ENCODE peak calls at places on chromosome 16, in four cellular contexts. One of them, this sample, is unnamed.

GRCh38 chr16:23354246-23354645 is 52.1 kb downstream of the SCNN1B start:
- DNase-seq in ACHN: no peak
- DNase-seq in cardiac fibroblast: no peak
- DNase-seq in HS-5: no peak
- DNase-seq in this sample: no peak

GRCh38 chr16:49704586-49705155 is 151.2 kb downstream of the ZNF423 start:
- DNase-seq in ACHN: peak; percentile 10
- DNase-seq in cardiac fibroblast: peak; percentile 19
- DNase-seq in HS-5: no peak
- DNase-seq in this sample: no peak

GRCh38 chr16:80804061-80804450 is 342 bp downstream of the CDYL2 start:
- DNase-seq in ACHN: peak; percentile 59
- DNase-seq in cardiac fibroblast: peak; percentile 66
- DNase-seq in HS-5: no peak
- DNase-seq in this sample: peak; percentile 42

GRCh38 chr16:11824362-11824761 is 27.0 kb downstream of the RSL1D1 start:
- DNase-seq in ACHN: no peak
- DNase-seq in cardiac fibroblast: no peak
- DNase-seq in HS-5: no peak
- DNase-seq in this sample: no peak

GRCh38 chr16:85878407-85878806 is 20.6 kb upstream of the IRF8 start:
- DNase-seq in ACHN: no peak
- DNase-seq in cardiac fibroblast: no peak
- DNase-seq in HS-5: no peak
- DNase-seq in this sample: no peak

GRCh38 chr16:17970816-17971291 is 365.7 kb downstream of the NPIPA8 start:
- DNase-seq in ACHN: no peak
- DNase-seq in cardiac fibroblast: no peak
- DNase-seq in HS-5: no peak
- DNase-seq in this sample: no peak

GRCh38 chr16:86858501-86858900 is 280.2 kb downstream of the FOXL1 start:
- DNase-seq in ACHN: no peak
- DNase-seq in cardiac fibroblast: no peak
- DNase-seq in HS-5: no peak
- DNase-seq in this sample: no peak

GRCh38 chr16:14350081-14350480 is 279.0 kb downstream of the MRTFB start:
- DNase-seq in ACHN: no peak
- DNase-seq in cardiac fibroblast: no peak
- DNase-seq in HS-5: no peak
- DNase-seq in this sample: no peak

GRCh38 chr16:19361587-19361986 is 56.1 kb upstream of the TMC5 start:
- DNase-seq in ACHN: no peak
- DNase-seq in cardiac fibroblast: no peak
- DNase-seq in HS-5: no peak
- DNase-seq in this sample: no peak

GRCh38 chr16:60077791-60078280 is 1343.7 kb upstream of the GOT2 start:
- DNase-seq in ACHN: no peak
- DNase-seq in cardiac fibroblast: no peak
- DNase-seq in HS-5: no peak
- DNase-seq in this sample: no peak

GRCh38 chr16:15766918-15767317 is 89.9 kb downstream of the MYH11 start:
- DNase-seq in ACHN: no peak
- DNase-seq in cardiac fibroblast: no peak
- DNase-seq in HS-5: no peak
- DNase-seq in this sample: no peak

GRCh38 chr16:65377131-65377649 is 255.3 kb upstream of the CDH11 start:
- DNase-seq in ACHN: no peak
- DNase-seq in cardiac fibroblast: peak; percentile 22
- DNase-seq in HS-5: no peak
- DNase-seq in this sample: no peak

GRCh38 chr16:2692948-2693651 is 10.8 kb downstream of the KCTD5 start:
- DNase-seq in ACHN: no peak
- DNase-seq in cardiac fibroblast: no peak
- DNase-seq in HS-5: no peak
- DNase-seq in this sample: peak; percentile 4